ENCODE peak calls at places on chromosomes 16 and 17, in nine cellular contexts. B, V, X, D, J, F, S, U and H are unnamed samples. For H3K36me3 and H3K4me1, the result is how much of the 10 kb centered on the place peaks cover.

GRCh38 chr17:48722201-48722907 is at the start of gene PRAC1:
- DNase-seq in B (no peak), V (no peak), X (no peak), D (no peak), J (peak), F (no peak), S (no peak), U (no peak), H (no peak)

GRCh38 chr16:30755955-30756780 is 5.7 kb downstream of the CFAP119 start:
- DNase-seq in B (no peak), V (no peak), X (peak), D (no peak), J (no peak), F (no peak), S (no peak), U (no peak), H (no peak)

GRCh38 chr17:14688134-14688533 is 387.3 kb downstream of the HS3ST3B1 start:
- DNase-seq in B (no peak), V (no peak), X (no peak), D (no peak), J (no peak), F (no peak), S (no peak), U (no peak), H (no peak)

GRCh38 chr17:5958850-5959249 is 111.3 kb upstream of the WSCD1 start:
- DNase-seq in B (no peak), V (no peak), X (no peak), D (no peak), J (no peak), F (no peak), S (no peak), U (no peak), H (no peak)

GRCh38 chr17:82006468-82007227 is 16.0 kb downstream of the CENPX start:
- DNase-seq in B (peak), V (no peak), X (no peak), D (no peak), J (no peak), F (no peak), S (peak), U (no peak), H (no peak)

GRCh38 chr17:72600934-72601333 is 480.1 kb downstream of the SOX9 start:
- DNase-seq in B (no peak), V (no peak), X (no peak), D (no peak), J (no peak), F (no peak), S (peak), U (no peak), H (no peak)

GRCh38 chr17:43994272-43995149 is 9.9 kb upstream of the NAGS start:
- DNase-seq in B (peak), V (peak), X (peak), D (peak), J (peak), F (peak), S (peak), U (no peak), H (peak)

GRCh38 chr17:30253316-30253715 is 17.8 kb upstream of the SLC6A4 start:
- DNase-seq in B (no peak), V (no peak), X (no peak), D (no peak), J (no peak), F (no peak), S (no peak), U (no peak), H (no peak)

GRCh38 chr16:72537684-72538083 is 365.7 kb upstream of the PMFBP1 start:
- DNase-seq in B (no peak), V (no peak), X (no peak), D (peak), J (no peak), F (no peak), S (peak), U (no peak), H (no peak)

GRCh38 chr17:38546396-38546795 is 59.4 kb downstream of the SRCIN1 start:
- DNase-seq in B (no peak), V (no peak), X (no peak), D (no peak), J (peak), F (no peak), S (no peak), U (no peak), H (no peak)

GRCh38 chr17:62929320-62929719 is 36.7 kb upstream of the TANC2 start:
- DNase-seq in B (no peak), V (no peak), X (no peak), D (no peak), J (no peak), F (no peak), S (no peak), U (no peak), H (no peak)

GRCh38 chr17:17042851-17043667 is 802 bp downstream of the MPRIP start:
- DNase-seq in B (no peak), V (peak), X (peak), D (no peak), J (peak), F (no peak), S (peak), U (no peak), H (peak)

GRCh38 chr17:82745524-82745923 is 6.3 kb upstream of the TBCD start:
- DNase-seq in B (no peak), V (peak), X (no peak), D (no peak), J (no peak), F (no peak), S (no peak), U (no peak), H (no peak)

GRCh38 chr17:81207610-81208581 is 14.9 kb downstream of the CEP131 start:
- DNase-seq in B (no peak), V (no peak), X (no peak), D (no peak), J (no peak), F (no peak), S (no peak), U (no peak), H (no peak)

GRCh38 chr17:48503747-48504146 is 27.1 kb downstream of the HOXB1 start:
- DNase-seq in B (no peak), V (no peak), X (no peak), D (no peak), J (peak), F (no peak), S (peak), U (no peak), H (no peak)

GRCh38 chr17:38667099-38667786 is 7.5 kb downstream of the EPOP start:
- DNase-seq in B (peak), V (peak), X (peak), D (peak), J (peak), F (peak), S (peak), U (no peak), H (peak)

GRCh38 chr17:68319420-68320162 is 28.3 kb downstream of the ARSG start:
- DNase-seq in B (no peak), V (no peak), X (no peak), D (no peak), J (peak), F (no peak), S (no peak), U (no peak), H (no peak)

GRCh38 chr17:39926588-39927100 is 757 bp downstream of the ORMDL3 start:
- DNase-seq in B (peak), V (peak), X (peak), D (peak), J (peak), F (no peak), S (no peak), U (no peak), H (peak)

GRCh38 chr17:65638221-65638940 is 76.9 kb upstream of the AXIN2 start:
- DNase-seq in B (no peak), V (no peak), X (no peak), D (no peak), J (no peak), F (no peak), S (peak), U (no peak), H (no peak)

GRCh38 chr17:81487487-81488275 is 24.9 kb downstream of the ACTG1 start:
- DNase-seq in B (peak), V (peak), X (peak), D (peak), J (peak), F (peak), S (peak), U (no peak), H (peak)

GRCh38 chr17:35252646-35253045 is 9.8 kb downstream of the SLFN5 start:
- DNase-seq in B (no peak), V (no peak), X (no peak), D (no peak), J (no peak), F (no peak), S (no peak), U (no peak), H (no peak)

GRCh38 chr17:9104370-9105041 is 83.2 kb downstream of the NTN1 start:
- DNase-seq in B (peak), V (no peak), X (no peak), D (no peak), J (no peak), F (peak), S (no peak), U (peak), H (no peak)

GRCh38 chr16:29806641-29807425 is 504 bp downstream of the MAZ start:
- DNase-seq in B (peak), V (peak), X (peak), D (peak), J (peak), F (peak), S (no peak), U (no peak), H (peak)

GRCh38 chr16:17397499-17397891 is 73.3 kb downstream of the XYLT1 start:
- DNase-seq in B (peak), V (no peak), X (peak), D (peak), J (no peak), F (no peak), S (peak), U (no peak), H (no peak)
- H3K36me3 ChIP-seq in B (under half), V (under half), X (under half), D (under half), J (under half), F (under half), S (under half), U (under half), H (under half)

DNA sequence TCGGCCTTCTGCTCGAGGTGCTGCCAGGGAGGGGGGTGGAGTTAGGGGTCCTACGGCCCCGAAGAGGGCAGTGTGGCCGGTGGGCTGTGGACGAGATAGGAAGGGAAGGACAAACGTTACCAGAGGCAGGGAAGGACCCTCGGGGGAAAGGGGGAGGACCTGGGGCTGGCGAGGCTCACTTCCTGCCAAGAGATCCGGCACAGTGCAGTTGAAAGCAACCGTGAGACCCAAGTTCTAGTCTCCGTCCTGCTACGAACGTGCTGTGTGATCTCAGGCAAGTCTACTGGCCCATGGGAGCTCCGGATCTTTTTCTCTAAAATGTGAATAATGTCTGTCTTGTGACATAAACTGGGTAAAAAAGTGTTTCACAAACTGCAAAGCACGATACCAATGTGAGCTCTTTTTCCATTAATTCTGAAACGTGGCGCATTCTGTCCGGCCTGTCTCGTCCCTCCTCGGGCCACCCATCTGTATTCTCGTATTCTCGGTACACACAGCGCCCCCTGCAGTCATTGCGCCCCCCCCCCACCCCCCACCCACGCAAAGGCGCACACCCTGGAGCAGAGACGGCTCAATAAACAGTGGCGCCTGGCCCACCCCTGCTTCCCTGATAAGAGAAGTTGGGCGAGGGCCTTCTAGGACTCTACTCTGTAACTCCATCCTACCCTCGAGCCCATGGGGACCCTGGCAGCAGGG is 8.8 kb downstream of the CYGB start:
- DNase-seq in B (no peak), V (no peak), X (no peak), D (peak), J (no peak), F (peak), S (peak), U (no peak), H (no peak)
- TF ChIP-seq CTCF in B (no peak), V (peak), X (no peak), D (peak), J (no peak), F (peak), S (peak), U (no peak), H (no peak)

GRCh38 chr16:8948069-8948593 is 15.6 kb downstream of the USP7 start:
- DNase-seq in B (no peak), V (no peak), X (no peak), D (no peak), J (no peak), F (no peak), S (no peak), U (no peak), H (no peak)
- H3K4me1 ChIP-seq in B (half or more), V (half or more), X (under half), D (under half), J (under half), F (half or more), S (under half), U (half or more), H (under half)

GRCh38 chr16:84067640-84068039 is 25.0 kb upstream of the SLC38A8 start:
- DNase-seq in B (no peak), V (no peak), X (no peak), D (no peak), J (no peak), F (no peak), S (no peak), U (no peak), H (no peak)

GRCh38 chr16:84068041-84068440 is 25.4 kb upstream of the SLC38A8 start:
- DNase-seq in B (no peak), V (no peak), X (no peak), D (no peak), J (no peak), F (no peak), S (no peak), U (no peak), H (no peak)

GRCh38 chr16:84062734-84063640 is 20.4 kb upstream of the SLC38A8 start:
- DNase-seq in B (peak), V (peak), X (peak), D (peak), J (peak), F (peak), S (peak), U (peak), H (peak)

GRCh38 chr16:84063972-84064371 is 21.4 kb upstream of the SLC38A8 start:
- DNase-seq in B (no peak), V (no peak), X (no peak), D (peak), J (no peak), F (no peak), S (no peak), U (no peak), H (no peak)

GRCh38 chr16:84065536-84066132 is 23.0 kb upstream of the SLC38A8 start:
- DNase-seq in B (no peak), V (no peak), X (peak), D (peak), J (peak), F (no peak), S (peak), U (no peak), H (peak)
- H3K36me3 ChIP-seq in B (half or more), V (half or more), X (under half), D (under half), J (half or more), F (under half), S (under half), U (half or more), H (under half)

DNA sequence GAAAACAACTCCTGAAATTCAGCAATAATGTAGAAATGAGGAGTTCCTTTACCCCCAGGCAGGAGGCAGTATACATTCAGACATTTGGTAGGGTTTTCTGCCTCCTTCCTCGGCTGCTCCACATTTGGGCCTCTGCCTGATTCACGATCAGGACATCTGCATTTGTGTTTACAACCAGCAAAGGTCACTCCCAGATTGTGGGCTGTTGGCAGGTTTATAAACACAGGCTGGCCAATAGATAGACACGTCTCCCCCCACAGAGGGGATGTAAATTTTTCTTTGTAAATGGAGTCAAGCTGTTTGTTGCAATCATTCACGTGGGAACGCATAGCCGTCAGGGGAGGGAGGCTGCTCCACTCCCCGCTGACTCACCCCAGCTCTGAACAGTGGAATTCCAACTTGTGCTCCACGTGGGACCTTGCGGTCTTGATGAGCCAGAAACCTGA is 252.1 kb upstream of the N4BP1 start:
- DNase-seq in B (no peak), V (no peak), X (no peak), D (no peak), J (peak), F (no peak), S (peak), U (no peak), H (no peak)
- TF ChIP-seq CTCF in B (no peak), V (no peak), X (no peak), D (peak), J (peak), F (no peak), S (peak), U (no peak), H (no peak)

GRCh38 chr17:7586673-7587419 is 3.0 kb downstream of the SOX15 start:
- DNase-seq in B (no peak), V (no peak), X (no peak), D (no peak), J (peak), F (no peak), S (no peak), U (no peak), H (peak)
- H3K4me1 ChIP-seq in B (under half), V (under half), X (under half), D (under half), J (under half), F (under half), S (under half), U (under half), H (under half)

GRCh38 chr17:75238684-75239191 is 22.7 kb downstream of the GGA3 start:
- DNase-seq in B (peak), V (no peak), X (peak), D (peak), J (peak), F (peak), S (peak), U (no peak), H (peak)
- H3K36me3 ChIP-seq in B (half or more), V (half or more), X (under half), D (under half), J (half or more), F (under half), S (half or more), U (half or more), H (under half)

GRCh38 chr17:22305356-22306071 is 613.2 kb downstream of the KCNJ18 start:
- DNase-seq in B (no peak), V (no peak), X (no peak), D (no peak), J (no peak), F (no peak), S (no peak), U (no peak), H (no peak)

DNA sequence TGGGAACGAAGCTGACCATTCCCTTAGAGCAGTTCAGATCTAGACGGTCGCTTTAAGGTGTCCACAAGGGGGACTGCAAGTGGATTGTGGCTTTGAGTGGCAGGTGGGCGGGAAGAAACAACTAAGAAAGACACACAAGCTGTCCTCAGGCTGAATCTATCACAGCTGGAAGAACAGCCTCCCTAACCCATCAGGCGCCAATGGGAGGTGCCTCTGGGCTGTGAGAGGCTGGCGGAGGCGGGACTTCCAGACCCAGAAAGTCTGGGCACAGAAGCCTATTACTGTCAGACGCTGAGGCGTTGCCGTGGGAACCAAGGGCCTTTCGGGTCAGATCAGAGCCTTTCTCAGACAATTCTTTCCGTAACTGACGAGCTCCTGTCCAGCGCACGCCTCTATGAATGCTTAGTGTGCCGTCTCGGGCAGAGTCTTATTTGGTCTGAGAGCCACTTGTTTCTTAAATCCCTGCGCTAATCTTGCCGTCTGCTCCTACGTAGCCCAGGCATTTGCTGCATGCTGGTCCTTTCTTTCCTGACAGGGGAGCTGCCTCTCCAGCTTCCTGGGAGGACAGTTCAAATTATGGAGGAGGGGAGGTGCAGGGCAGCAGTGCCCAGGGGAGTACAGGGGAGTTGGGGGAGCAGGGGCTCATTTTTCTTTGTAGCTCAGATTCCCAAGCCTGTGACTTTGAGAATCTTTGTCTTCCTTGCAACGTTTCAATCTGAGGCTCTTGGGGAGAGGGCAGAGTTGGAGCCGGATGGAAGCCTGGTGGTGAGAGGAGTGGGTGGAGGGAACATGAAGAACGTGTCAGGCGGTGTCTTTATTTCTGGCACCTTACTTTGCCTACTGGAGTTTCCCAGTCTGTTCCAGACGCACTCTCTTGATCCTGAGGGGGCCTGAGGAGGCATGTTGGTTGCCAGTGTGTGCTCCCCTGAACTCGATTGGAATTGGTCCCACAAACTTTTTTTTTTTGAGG is 618.7 kb downstream of the KCNJ18 start:
- DNase-seq in B (peak), V (no peak), X (no peak), D (no peak), J (no peak), F (no peak), S (no peak), U (no peak), H (peak)
- TF ChIP-seq CTCF in B (no peak), V (no peak), X (no peak), D (peak), J (no peak), F (no peak), S (no peak), U (no peak), H (no peak)